ENCODE peak calls at places on chromosomes 12 and 14, in eight cellular contexts. W is stimulated activated naive CD8-positive, alpha-beta T cell treated with anti-CD3 and anti-CD28 coated beads, Interleukin-15, amount 100 ng/mL, for 72 hours; M is AG04450; C is T-helper 17 cell; H is stimulated activated CD8-positive, alpha-beta memory T cell treated with anti-CD3 and anti-CD28 coated beads, Interleukin-7, amount 100 ng/mL, for 1 hour; K is non-pigmented ciliary epithelial cell; P is fibroblast of lung; R is stimulated activated CD4-positive, alpha-beta T cell treated with anti-CD3 and anti-CD28 coated beads, Interleukin-4, amount 100 ng/mL, for 48 hours. X is an unnamed sample.

GRCh38 chr12:89212339-89212771 is 139.9 kb downstream of the DUSP6 start:
- DNase-seq in W (no peak), M (no peak), C (no peak), H (no peak), K (no peak), P (peak; percentile 37), R (no peak), X (no peak)

GRCh38 chr14:53011053-53011462 is 60.2 kb upstream of the FERMT2 start:
- DNase-seq in W (no peak), M (peak; percentile 96), C (no peak), H (no peak), K (peak; percentile 94), P (peak; percentile 99), R (no peak), X (no peak)

GRCh38 chr12:87827638-87828264 is 201.4 kb downstream of the C12orf50 start:
- DNase-seq in W (no peak), M (peak; percentile 32), C (no peak), H (no peak), K (no peak), P (peak; percentile 59), R (no peak), X (no peak)

GRCh38 chr14:51704465-51705050 is 52.8 kb downstream of the FRMD6 start:
- DNase-seq in W (no peak), M (no peak), C (no peak), H (no peak), K (no peak), P (no peak), R (no peak), X (no peak)

GRCh38 chr12:11782914-11783420 is 133.5 kb downstream of the ETV6 start:
- DNase-seq in W (no peak), M (no peak), C (no peak), H (no peak), K (no peak), P (no peak), R (no peak), X (no peak)

GRCh38 chr12:10941916-10942607 is 3.0 kb upstream of the TAS2R14 start:
- DNase-seq in W (no peak), M (no peak), C (no peak), H (no peak), K (no peak), P (no peak), R (no peak), X (no peak)

GRCh38 chr12:95693689-95694088 is 96.9 kb downstream of the NTN4 start:
- DNase-seq in W (no peak), M (no peak), C (no peak), H (no peak), K (no peak), P (no peak), R (no peak), X (no peak)

GRCh38 chr12:131983026-131983425 is 33.3 kb downstream of the EP400 start:
- DNase-seq in W (no peak), M (no peak), C (no peak), H (no peak), K (no peak), P (no peak), R (no peak), X (no peak)

GRCh38 chr12:77072833-77073495 is 7.6 kb upstream of the E2F7 start:
- DNase-seq in W (no peak), M (no peak), C (no peak), H (no peak), K (no peak), P (no peak), R (no peak), X (no peak)

GRCh38 chr12:24380122-24380521 is 430.7 kb upstream of the SOX5 start:
- DNase-seq in W (no peak), M (no peak), C (no peak), H (no peak), K (no peak), P (peak; percentile 74), R (no peak), X (no peak)

GRCh38 chr12:84950971-84951546 is 38.5 kb upstream of the SLC6A15 start:
- DNase-seq in W (no peak), M (no peak), C (no peak), H (no peak), K (no peak), P (no peak), R (no peak), X (no peak)

GRCh38 chr14:94771906-94772468 is 2.1 kb upstream of the GSC start:
- DNase-seq in W (no peak), M (no peak), C (no peak), H (no peak), K (no peak), P (no peak), R (no peak), X (no peak)

GRCh38 chr12:106690569-106690968 is 83.9 kb upstream of the RIC8B start:
- DNase-seq in W (no peak), M (no peak), C (no peak), H (no peak), K (no peak), P (no peak), R (no peak), X (no peak)

GRCh38 chr14:35965425-35965824 is 139.3 kb downstream of the BRMS1L start:
- DNase-seq in W (no peak), M (no peak), C (no peak), H (no peak), K (no peak), P (no peak), R (no peak), X (no peak)

GRCh38 chr12:106919910-106920544 is 35.7 kb upstream of the TMEM263 start:
- DNase-seq in W (no peak), M (peak; percentile 16), C (no peak), H (no peak), K (no peak), P (peak; percentile 77), R (no peak), X (peak; percentile 38)

GRCh38 chr14:68921666-68922065 is 57.4 kb downstream of the ACTN1 start:
- DNase-seq in W (no peak), M (no peak), C (no peak), H (no peak), K (no peak), P (no peak), R (no peak), X (no peak)

X was measured in NCI-H1048.